ENCODE peak calls at places on chromosomes 6 and 20, in four cellular contexts. I is endodermal cell; F is epithelial cell of esophagus; Z is CD8-positive, alpha-beta T cell. L is an unnamed sample.

GRCh38 chr6:142605922-142606321 is 304.1 kb downstream of the ADGRG6 start:
- DNase-seq in I (no peak), F (peak), Z (no peak), L (peak)

GRCh38 chr20:58492795-58493538 is 22.2 kb downstream of the APCDD1L start:
- DNase-seq in F (peak), I (peak), Z (no peak), L (no peak)

GRCh38 chr6:32785781-32786533 is 22.6 kb upstream of the HLA-DQB2 start:
- DNase-seq in Z (no peak), F (peak), I (peak), L (peak)

GRCh38 chr6:146358341-146359046 is 185.1 kb upstream of the RAB32 start:
- DNase-seq in Z (no peak), F (peak), I (no peak), L (peak)

GRCh38 chr20:3250091-3250504 is 11.1 kb upstream of the SLC4A11 start:
- DNase-seq in I (peak), F (peak), Z (no peak), L (no peak)

GRCh38 chr6:115360602-115361325 is 699.9 kb downstream of the FRK start:
- DNase-seq in I (no peak), Z (no peak), F (peak), L (no peak)

GRCh38 chr6:149234051-149234962 is 83.2 kb upstream of the TAB2 start:
- DNase-seq in F (peak), Z (peak), I (no peak), L (peak)

GRCh38 chr6:3363296-3364025 is 93.4 kb downstream of the SLC22A23 start:
- DNase-seq in I (peak), Z (no peak), F (peak), L (no peak)

DNA sequence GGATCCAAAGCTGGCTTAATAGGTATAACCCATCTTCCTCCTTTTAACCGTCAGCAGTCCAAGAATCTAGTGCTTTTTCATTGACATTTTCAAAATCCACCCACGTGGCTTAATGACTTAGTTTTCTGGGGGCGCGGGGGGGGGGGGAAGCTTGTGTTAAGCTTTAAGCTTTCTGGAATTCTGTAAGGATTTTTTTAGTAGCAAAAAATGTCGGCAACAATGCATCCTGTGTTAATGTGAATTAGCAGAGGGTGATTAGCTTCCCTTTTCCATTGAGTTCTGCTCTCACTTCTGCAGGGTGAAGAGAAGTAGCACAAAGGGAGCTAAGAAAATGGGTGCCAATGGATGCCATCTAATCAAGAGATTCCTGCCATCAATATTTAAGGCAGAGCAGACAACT is 348.2 kb downstream of the SAMD5 start:
- DNase-seq in Z (no peak), I (no peak), F (no peak), L (no peak)
- TF ChIP-seq CTCF in Z (no peak), I (no peak), F (no peak), L (no peak)

GRCh38 chr20:10516529-10516928 is 81.4 kb downstream of the SLX4IP start:
- DNase-seq in I (no peak), Z (no peak), F (no peak), L (no peak)
- TF ChIP-seq CTCF in I (no peak), Z (no peak), F (no peak), L (no peak)

GRCh38 chr6:169095153-169095552 is 158.5 kb downstream of the THBS2 start:
- DNase-seq in I (no peak), F (no peak), Z (no peak), L (no peak)

GRCh38 chr6:169097336-169098052 is 156.2 kb downstream of the THBS2 start:
- DNase-seq in Z (no peak), F (no peak), I (no peak), L (peak)

GRCh38 chr6:169093770-169094553 is 159.7 kb downstream of the THBS2 start:
- DNase-seq in Z (no peak), I (no peak), F (no peak), L (no peak)

GRCh38 chr6:169098136-169098535 is 155.5 kb downstream of the THBS2 start:
- DNase-seq in Z (no peak), F (no peak), I (no peak), L (no peak)

DNA sequence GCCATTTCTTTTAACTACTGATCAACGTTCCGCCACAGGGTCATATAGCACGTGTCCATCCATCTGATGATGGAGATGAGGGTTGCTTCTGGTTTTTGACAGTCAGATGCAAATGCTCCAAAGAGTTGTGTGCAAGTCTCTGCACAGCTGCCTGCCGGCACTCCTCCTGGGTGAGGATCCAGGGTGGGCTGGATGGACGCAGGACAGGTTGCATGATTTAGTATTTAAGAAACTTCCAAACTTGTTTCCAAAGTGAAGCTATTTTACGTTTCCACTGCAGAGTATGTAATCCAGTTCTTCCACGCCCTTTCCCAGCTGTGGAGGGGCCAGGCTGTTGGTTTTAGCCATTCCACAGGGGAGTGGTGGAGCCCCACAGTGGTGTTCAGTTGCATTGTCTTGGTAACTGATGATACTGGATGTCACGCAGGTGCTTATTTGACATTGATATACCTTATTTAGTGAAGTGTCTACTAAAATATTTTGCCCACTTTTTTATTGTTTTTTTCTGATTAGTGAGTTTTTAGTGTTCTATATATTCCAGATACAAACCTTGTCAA is 157.2 kb downstream of the THBS2 start:
- DNase-seq in F (no peak), I (no peak), Z (no peak), L (no peak)
- TF ChIP-seq CTCF in F (no peak), I (no peak), Z (no peak), L (no peak)

GRCh38 chr20:57025666-57026065 is 240.8 kb downstream of the BMP7 start:
- DNase-seq in I (no peak), Z (no peak), F (no peak), L (no peak)

GRCh38 chr20:57024849-57025248 is 241.6 kb downstream of the BMP7 start:
- DNase-seq in Z (no peak), I (no peak), F (no peak), L (no peak)

GRCh38 chr20:57030611-57031600 is 235.5 kb downstream of the BMP7 start:
- DNase-seq in F (no peak), I (no peak), Z (no peak), L (no peak)

GRCh38 chr20:57025261-57025660 is 241.2 kb downstream of the BMP7 start:
- DNase-seq in I (no peak), Z (no peak), F (no peak), L (no peak)

GRCh38 chr20:57027752-57028151 is 238.7 kb downstream of the BMP7 start:
- DNase-seq in Z (no peak), I (peak), F (no peak), L (no peak)
- TF ChIP-seq CTCF in Z (no peak), I (no peak), F (no peak), L (no peak)

GRCh38 chr20:24134930-24135329 is 146.4 kb upstream of the GGTLC1 start:
- DNase-seq in Z (no peak), F (no peak), I (no peak), L (no peak)

GRCh38 chr20:24131281-24131680 is 142.7 kb upstream of the GGTLC1 start:
- DNase-seq in I (no peak), Z (no peak), F (peak), L (no peak)

GRCh38 chr20:24134284-24134683 is 145.7 kb upstream of the GGTLC1 start:
- DNase-seq in Z (no peak), I (no peak), F (peak), L (no peak)

GRCh38 chr20:24131684-24132083 is 143.1 kb upstream of the GGTLC1 start:
- DNase-seq in F (no peak), I (no peak), Z (no peak), L (peak)

GRCh38 chr20:24132246-24132645 is 143.7 kb upstream of the GGTLC1 start:
- DNase-seq in Z (no peak), I (no peak), F (peak), L (no peak)
- TF ChIP-seq CTCF in Z (no peak), I (no peak), F (no peak), L (no peak)

GRCh38 chr6:113488061-113488460 is 369.1 kb upstream of the MARCKS start:
- DNase-seq in Z (no peak), F (peak), I (no peak), L (peak)

GRCh38 chr6:113486172-113486571 is 371.0 kb upstream of the MARCKS start:
- DNase-seq in Z (no peak), I (no peak), F (peak), L (no peak)

GRCh38 chr6:113490356-113490755 is 366.8 kb upstream of the MARCKS start:
- DNase-seq in Z (no peak), F (peak), I (no peak), L (no peak)

GRCh38 chr6:113489946-113490345 is 367.2 kb upstream of the MARCKS start:
- DNase-seq in I (no peak), Z (no peak), F (no peak), L (no peak)

DNA sequence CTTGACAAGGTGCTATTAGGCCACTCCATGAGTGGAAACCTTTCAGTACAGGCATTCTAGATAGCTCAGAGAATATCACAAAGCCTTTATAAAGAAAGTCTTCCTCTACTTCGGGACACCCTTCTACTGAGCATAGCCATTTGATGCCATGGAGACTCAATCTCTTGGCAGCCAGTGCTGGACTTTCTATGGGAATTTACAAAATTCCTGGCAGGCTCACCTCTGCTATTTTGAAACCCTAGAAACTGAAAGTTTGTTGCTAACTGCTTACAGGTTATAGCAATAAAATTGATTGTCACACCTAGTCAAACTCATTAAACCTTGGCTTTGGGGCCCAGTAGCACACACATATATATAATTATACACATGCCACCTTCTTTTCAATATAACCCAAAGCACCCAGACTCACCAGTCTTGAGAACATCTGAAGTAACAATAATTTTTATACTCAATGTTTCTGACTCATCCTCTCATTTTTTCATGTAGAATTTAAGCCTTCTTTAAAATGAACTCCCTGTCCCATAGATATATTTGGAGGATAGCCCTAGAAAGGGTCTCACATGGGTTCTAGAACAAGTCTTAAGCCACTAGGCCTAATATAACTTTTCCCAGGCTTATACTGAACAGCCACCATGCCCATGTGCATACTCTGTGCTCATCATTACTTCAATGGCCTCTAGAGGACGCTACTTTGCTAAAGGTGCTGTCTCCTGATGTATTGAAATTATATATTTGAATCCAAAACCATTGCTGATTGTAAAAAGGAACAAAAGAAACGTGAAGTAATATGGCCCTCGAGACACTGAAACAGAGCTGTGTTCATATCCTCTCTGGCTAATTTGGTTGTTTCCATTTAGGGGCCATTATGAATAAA is 368.1 kb upstream of the MARCKS start:
- DNase-seq in I (no peak), Z (no peak), F (no peak), L (no peak)
- TF ChIP-seq CTCF in I (peak), Z (no peak), F (peak), L (peak)

GRCh38 chr20:32946629-32947028 is 57.6 kb downstream of the SUN5 start:
- DNase-seq in I (no peak), F (no peak), Z (no peak), L (no peak)

GRCh38 chr20:32941155-32941885 is 62.9 kb downstream of the SUN5 start:
- DNase-seq in Z (no peak), I (no peak), F (no peak), L (no peak)

GRCh38 chr20:32943490-32944052 is 60.7 kb downstream of the SUN5 start:
- DNase-seq in I (no peak), F (no peak), Z (no peak), L (no peak)

DNA sequence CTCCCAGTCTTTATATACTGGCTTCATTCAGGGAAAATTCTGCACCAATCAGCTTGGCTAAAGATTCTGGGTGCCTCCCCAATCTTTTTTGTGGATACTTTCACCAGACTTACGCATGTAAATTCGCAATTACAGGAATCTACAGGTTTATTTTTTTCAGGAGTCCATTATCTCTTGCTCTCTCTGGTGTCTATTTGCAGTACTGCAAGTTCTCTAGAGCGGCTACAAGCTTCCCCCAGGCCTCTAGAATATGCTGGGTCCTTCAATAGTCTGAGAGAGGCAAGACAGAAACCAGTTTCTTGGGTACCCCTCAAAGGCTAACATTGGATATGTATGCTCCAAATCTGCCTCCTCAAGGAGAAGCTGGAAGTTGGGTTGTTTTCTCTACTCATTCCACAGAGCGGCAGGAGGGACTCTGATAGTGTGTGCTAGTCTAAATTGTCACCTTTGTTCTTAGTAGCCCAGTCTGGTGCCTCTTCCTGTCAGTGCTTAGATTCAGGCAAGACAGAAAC is 58.5 kb downstream of the SUN5 start:
- DNase-seq in I (no peak), Z (no peak), F (peak), L (peak)
- TF ChIP-seq CTCF in I (peak), Z (peak), F (peak), L (peak)